ENCODE peak calls at places on chromosomes 2 and 18, in four cellular contexts. C is mammary epithelial cell; H is GM12865; U is Jurkat, Clone E6-1. P is an unnamed sample.

GRCh38 chr2:40315684-40316083 is 136.2 kb downstream of the SLC8A1 start:
- DNase-seq in H (no peak), C (peak; percentile 59), U (no peak), P (peak; percentile 77)

GRCh38 chr2:140654565-140654964 is 1476.3 kb downstream of the LRP1B start:
- DNase-seq in U (no peak), C (no peak), H (no peak), P (no peak)

GRCh38 chr2:40760071-40760666 is 308.3 kb upstream of the SLC8A1 start:
- DNase-seq in C (peak; percentile 39), U (no peak), H (peak; percentile 41), P (peak; percentile 71)

GRCh38 chr18:40437517-40437916 is 1517.5 kb upstream of the PIK3C3 start:
- DNase-seq in U (no peak), H (no peak), C (no peak), P (no peak)

GRCh38 chr2:178177066-178177679 is 17.1 kb upstream of the OSBPL6 start:
- DNase-seq in U (no peak), H (no peak), C (peak; percentile 42), P (peak; percentile 33)

GRCh38 chr2:57460875-57461274 is 585.7 kb upstream of the VRK2 start:
- DNase-seq in U (no peak), H (no peak), C (no peak), P (no peak)

GRCh38 chr2:179274749-179275148 is 10.1 kb upstream of the SESTD1 start:
- DNase-seq in U (peak; percentile 34), H (peak; percentile 69), C (no peak), P (no peak)

GRCh38 chr18:66640431-66640830 is 36.5 kb upstream of the CDH19 start:
- DNase-seq in C (peak; percentile 52), H (no peak), U (no peak), P (peak; percentile 59)

GRCh38 chr2:235698028-235698427 is 204.2 kb downstream of the AGAP1 start:
- DNase-seq in U (no peak), C (no peak), H (no peak), P (no peak)

GRCh38 chr2:30349691-30350090 is 97.4 kb upstream of the LCLAT1 start:
- DNase-seq in H (no peak), U (no peak), C (no peak), P (no peak)

GRCh38 chr2:58387701-58388100 is 146.6 kb upstream of the FANCL start:
- DNase-seq in C (peak; percentile 38), U (no peak), H (no peak), P (peak; percentile 84)

GRCh38 chr2:174654429-174654941 is 56.9 kb upstream of the WIPF1 start:
- DNase-seq in H (no peak), U (no peak), C (no peak), P (no peak)

GRCh38 chr2:110727923-110728322 is 4.5 kb upstream of the ACOXL start:
- DNase-seq in C (no peak), H (no peak), U (no peak), P (no peak)

GRCh38 chr2:45013229-45014015 is 4.2 kb upstream of the SIX2 start:
- DNase-seq in H (no peak), U (no peak), C (no peak), P (no peak)

GRCh38 chr2:183248866-183249567 is 124.8 kb downstream of the NUP35 start:
- DNase-seq in U (peak; percentile 18), C (peak; percentile 42), H (peak; percentile 11), P (peak; percentile 56)

GRCh38 chr2:187477041-187477440 is 29.0 kb upstream of the CALCRL start:
- DNase-seq in U (no peak), H (no peak), C (no peak), P (no peak)

GRCh38 chr2:95374451-95374915 is 28.0 kb upstream of the FAHD2A start:
- DNase-seq in C (no peak), H (no peak), U (no peak), P (no peak)

GRCh38 chr2:235677276-235677788 is 183.5 kb downstream of the AGAP1 start:
- DNase-seq in C (no peak), H (no peak), U (no peak), P (no peak)

GRCh38 chr2:107362973-107363372 is 463.7 kb upstream of the RGPD4 start:
- DNase-seq in U (no peak), H (no peak), C (no peak), P (no peak)

GRCh38 chr2:233139875-233140585 is 79.9 kb downstream of the INPP5D start:
- DNase-seq in U (no peak), C (peak; percentile 6), H (no peak), P (no peak)

GRCh38 chr2:37321029-37321682 is 3.5 kb downstream of the PRKD3 start:
- DNase-seq in C (no peak), U (no peak), H (no peak), P (no peak)

GRCh38 chr18:48896875-48897511 is 53.8 kb downstream of the SMAD7 start:
- DNase-seq in H (peak; percentile 52), C (peak; percentile 22), U (no peak), P (no peak)

GRCh38 chr2:88074854-88075292 is 7.2 kb downstream of the SMYD1 start:
- DNase-seq in U (no peak), H (no peak), C (peak; percentile 82), P (peak; percentile 85)

GRCh38 chr2:46053502-46054094 is 243.6 kb upstream of the EPAS1 start:
- DNase-seq in H (no peak), C (no peak), U (no peak), P (no peak)

GRCh38 chr2:202278036-202278760 is 12.6 kb downstream of the NOP58 start:
- DNase-seq in U (no peak), C (peak; percentile 71), H (peak; percentile 39), P (peak; percentile 80)

GRCh38 chr2:98471402-98472131 is 26.9 kb downstream of the INPP4A start:
- DNase-seq in C (no peak), U (no peak), H (no peak), P (no peak)

GRCh38 chr18:44781890-44782289 is 101.2 kb downstream of the SETBP1 start:
- DNase-seq in C (peak; percentile 21), U (no peak), H (no peak), P (peak; percentile 34)

GRCh38 chr2:45396671-45397070 is 214.4 kb downstream of the SRBD1 start:
- DNase-seq in U (no peak), C (no peak), H (no peak), P (no peak)

GRCh38 chr2:195559431-195559914 is 97.6 kb upstream of the SLC39A10 start:
- DNase-seq in U (peak; percentile 100), H (peak; percentile 98), C (peak; percentile 80), P (peak; percentile 49)

GRCh38 chr18:48613589-48613988 is 74.8 kb downstream of the CTIF start:
- DNase-seq in C (no peak), U (no peak), H (no peak), P (no peak)

GRCh38 chr2:88087073-88087472 is 19.4 kb downstream of the SMYD1 start:
- DNase-seq in H (no peak), U (no peak), C (no peak), P (no peak)

GRCh38 chr2:46460241-46460921 is 19.0 kb upstream of the TMEM247 start:
- DNase-seq in H (no peak), C (no peak), U (no peak), P (no peak)

GRCh38 chr2:48771241-48772014 is 15.9 kb upstream of the LHCGR start:
- DNase-seq in C (no peak), H (no peak), U (no peak), P (no peak)

GRCh38 chr2:52390651-52391050 is 1358.7 kb upstream of the NRXN1 start:
- DNase-seq in H (no peak), C (no peak), U (no peak), P (no peak)

GRCh38 chr2:42590176-42590575 is 21.7 kb downstream of the MTA3 start:
- DNase-seq in H (no peak), U (no peak), C (no peak), P (no peak)

GRCh38 chr2:190408538-190409271 is 550 bp downstream of the MFSD6 start:
- DNase-seq in C (peak; percentile 51), H (peak; percentile 84), U (peak; percentile 35), P (peak; percentile 38)

GRCh38 chr2:171146633-171147032 is 14.1 kb downstream of the TLK1 start:
- DNase-seq in C (peak; percentile 20), H (no peak), U (no peak), P (peak; percentile 75)

GRCh38 chr2:241738040-241738686 is 3.7 kb downstream of the D2HGDH start:
- DNase-seq in U (no peak), H (no peak), C (no peak), P (no peak)

GRCh38 chr2:127398239-127398590 is 10.4 kb upstream of the MAP3K2 start:
- DNase-seq in U (no peak), H (peak; percentile 64), C (peak; percentile 88), P (peak; percentile 92)

GRCh38 chr2:168243061-168243460 is 4.3 kb downstream of the STK39 start:
- DNase-seq in U (no peak), C (no peak), H (no peak), P (no peak)
- H3K4me3 ChIP-seq in U (no peak overlapping the region), C (no peak overlapping the region), H (no peak overlapping the region), P (no peak overlapping the region)

DNA sequence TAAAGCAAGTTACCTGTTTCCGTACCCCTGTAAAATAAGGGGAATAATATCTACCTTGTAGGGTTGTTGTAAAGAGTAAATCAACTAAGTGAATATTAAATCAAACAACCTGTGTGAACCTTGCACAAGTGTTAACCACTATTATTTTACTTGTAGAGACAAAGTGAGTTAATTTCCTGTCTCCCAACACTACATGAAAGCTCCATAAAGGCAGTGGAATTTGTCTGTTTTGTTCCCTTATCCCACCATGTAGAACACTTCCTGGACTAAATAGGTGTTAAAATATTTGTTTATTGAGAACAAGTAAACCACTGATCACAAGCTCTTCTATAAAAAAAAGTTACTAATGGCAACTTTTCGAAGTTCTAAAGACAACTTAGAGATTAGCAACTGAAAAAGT is 3.3 kb downstream of the ARL5A start:
- DNase-seq in U (no peak), C (no peak), H (no peak), P (no peak)
- H3K4me3 ChIP-seq in U (no peak overlapping the region), C (no peak overlapping the region), H (no peak overlapping the region), P (no peak overlapping the region)

DNA sequence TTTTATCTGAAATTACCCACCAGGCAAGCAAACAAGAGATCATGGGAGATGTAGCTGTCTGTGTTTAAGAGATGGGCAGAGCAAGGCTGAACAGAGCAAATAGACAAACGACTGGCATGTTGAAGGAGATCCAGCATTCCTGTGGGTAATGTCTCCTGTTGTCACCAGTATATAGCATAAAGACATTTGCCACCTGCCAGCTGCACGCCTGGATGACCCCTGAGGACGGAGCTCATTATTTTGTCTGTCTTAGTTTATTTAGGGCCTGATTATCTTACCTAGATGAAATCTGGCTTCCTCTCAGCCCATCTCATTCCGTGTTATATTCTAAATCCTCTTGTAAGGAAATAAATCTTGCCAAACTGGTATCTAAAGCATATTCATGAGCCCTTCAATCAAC is 510.3 kb upstream of the LINC00305 start:
- DNase-seq in C (no peak), H (no peak), U (no peak), P (no peak)
- H3K4me3 ChIP-seq in C (no peak overlapping the region), H (no peak overlapping the region), U (no peak overlapping the region), P (no peak overlapping the region)

GRCh38 chr2:62050456-62051045 is 145.1 kb downstream of the COMMD1 start:
- DNase-seq in C (no peak), U (no peak), H (no peak), P (no peak)
- H3K4me3 ChIP-seq in C (no peak overlapping the region), U (no peak overlapping the region), H (no peak overlapping the region), P (no peak overlapping the region)

GRCh38 chr18:29028560-29028959 is 851.6 kb upstream of the CDH2 start:
- DNase-seq in U (no peak), C (no peak), H (no peak), P (no peak)

GRCh38 chr18:29034113-29034856 is 857.4 kb upstream of the CDH2 start:
- DNase-seq in C (peak; percentile 84), H (no peak), U (no peak), P (peak; percentile 89)
- H3K4me3 ChIP-seq in C (no peak overlapping the region), H (no peak overlapping the region), U (no peak overlapping the region), P (no peak overlapping the region)